ENCODE peak calls at places on chromosomes 1 and 21, in four cellular contexts. F, H, P and T are unnamed samples.

GRCh38 chr21:15138475-15138874 is 73.7 kb upstream of the NRIP1 start:
- DNase-seq in F (no peak), H (no peak), P (no peak), T (peak)

GRCh38 chr1:44012941-44013609 is 18.2 kb downstream of the SLC6A9 start:
- DNase-seq in F (no peak), H (no peak), P (no peak), T (no peak)

GRCh38 chr1:176545034-176545639 is 82.2 kb downstream of the PAPPA2 start:
- DNase-seq in F (no peak), H (no peak), P (no peak), T (no peak)

GRCh38 chr1:204494281-204495077 is at the start of gene PIK3C2B:
- DNase-seq in F (peak), H (peak), P (peak), T (peak)

GRCh38 chr1:38605091-38605490 is 254.5 kb downstream of the RRAGC start:
- DNase-seq in F (no peak), H (no peak), P (no peak), T (no peak)

GRCh38 chr1:154974808-154975408 is 427 bp downstream of the CKS1B start:
- DNase-seq in F (peak), H (peak), P (peak), T (peak)

GRCh38 chr1:17304155-17304826 is 3.7 kb upstream of the PADI4 start:
- DNase-seq in F (no peak), H (no peak), P (no peak), T (no peak)

GRCh38 chr1:151036356-151036755 is at the start of gene BNIPL:
- DNase-seq in F (no peak), H (no peak), P (no peak), T (no peak)

GRCh38 chr1:80053613-80054012 is 1047.1 kb upstream of the ADGRL4 start:
- DNase-seq in F (no peak), H (no peak), P (no peak), T (no peak)

GRCh38 chr1:21254335-21254951 is 35.8 kb downstream of the ECE1 start:
- DNase-seq in F (no peak), H (no peak), P (no peak), T (peak)

GRCh38 chr1:13593511-13594131 is 10.0 kb downstream of the PDPN start:
- DNase-seq in F (no peak), H (no peak), P (no peak), T (peak)

GRCh38 chr1:107963601-107964396 is 1.2 kb downstream of the VAV3 start:
- DNase-seq in F (peak), H (peak), P (peak), T (peak)

GRCh38 chr1:154320882-154321608 is at the start of gene AQP10:
- DNase-seq in F (no peak), H (no peak), P (no peak), T (no peak)

GRCh38 chr1:93459126-93459525 is 11.2 kb downstream of the FNBP1L start:
- DNase-seq in F (no peak), H (no peak), P (no peak), T (no peak)

GRCh38 chr1:9717193-9718005 is 65.9 kb downstream of the PIK3CD start:
- DNase-seq in F (peak), H (peak), P (peak), T (peak)

GRCh38 chr21:35849131-35849530 is 211.2 kb downstream of the SETD4 start:
- DNase-seq in F (no peak), H (no peak), P (no peak), T (no peak)

GRCh38 chr1:20202166-20202565 is 15.8 kb upstream of the PLA2G2C start:
- DNase-seq in F (no peak), H (no peak), P (no peak), T (no peak)

GRCh38 chr1:1204425-1204920 is 1.9 kb downstream of the TNFRSF18 start:
- DNase-seq in F (peak), H (peak), P (no peak), T (no peak)

GRCh38 chr1:46248122-46248920 is 758 bp downstream of the RAD54L start:
- DNase-seq in F (peak), H (peak), P (peak), T (peak)

GRCh38 chr1:86778510-86779218 is 74.3 kb downstream of the SH3GLB1 start:
- DNase-seq in F (no peak), H (no peak), P (no peak), T (no peak)

GRCh38 chr1:86156571-86157455 is at the start of gene COL24A1:
- DNase-seq in F (no peak), H (peak), P (no peak), T (peak)

GRCh38 chr1:9852410-9853301 is 28.9 kb upstream of the CLSTN1 start:
- DNase-seq in F (no peak), H (no peak), P (no peak), T (no peak)

GRCh38 chr1:151478923-151479322 is 19.6 kb upstream of the POGZ start:
- DNase-seq in F (no peak), H (no peak), P (no peak), T (no peak)

GRCh38 chr1:161827786-161828185 is 61.7 kb downstream of the ATF6 start:
- DNase-seq in F (no peak), H (no peak), P (no peak), T (no peak)